ENCODE peak calls at places on chromosomes 6 and 20, in nine cellular contexts. V, U, A, N, Q, R, H, Y and J are unnamed samples.

GRCh38 chr6:1787894-1788293 is 178.2 kb downstream of the FOXC1 start:
- DNase-seq in V (no peak), U (no peak), A (no peak), N (peak), Q (no peak), R (peak), H (no peak), Y (no peak), J (peak)

GRCh38 chr6:89387516-89388222 is 24.4 kb downstream of the RRAGD start:
- DNase-seq in V (no peak), U (no peak), A (no peak), N (no peak), Q (no peak), R (no peak), H (no peak), Y (no peak), J (peak)

GRCh38 chr6:69917834-69918233 is 51.5 kb downstream of the COL19A1 start:
- DNase-seq in V (no peak), U (no peak), A (no peak), N (no peak), Q (no peak), R (no peak), H (no peak), Y (no peak), J (peak)

GRCh38 chr20:53800883-53801604 is 207.4 kb upstream of the ZNF217 start:
- DNase-seq in V (no peak), U (no peak), A (no peak), N (no peak), Q (peak), R (no peak), H (no peak), Y (no peak), J (no peak)

GRCh38 chr20:11755071-11755881 is 162.4 kb upstream of the BTBD3 start:
- DNase-seq in V (no peak), U (no peak), A (no peak), N (no peak), Q (peak), R (no peak), H (no peak), Y (no peak), J (peak)

GRCh38 chr6:89035252-89036106 is 45.1 kb upstream of the PNRC1 start:
- DNase-seq in V (no peak), U (peak), A (peak), N (peak), Q (no peak), R (peak), H (peak), Y (peak), J (peak)

GRCh38 chr6:436308-437041 is 44.9 kb downstream of the IRF4 start:
- DNase-seq in V (no peak), U (peak), A (no peak), N (peak), Q (no peak), R (no peak), H (peak), Y (peak), J (peak)

GRCh38 chr6:131255434-131255833 is 120.2 kb downstream of the AKAP7 start:
- DNase-seq in V (no peak), U (no peak), A (no peak), N (no peak), Q (no peak), R (no peak), H (no peak), Y (no peak), J (no peak)

GRCh38 chr6:125002090-125002741 is 40.0 kb downstream of the RNF217 start:
- DNase-seq in V (no peak), U (no peak), A (no peak), N (no peak), Q (peak), R (no peak), H (no peak), Y (no peak), J (no peak)

GRCh38 chr6:149898966-149899365 is 1.1 kb upstream of the RAET1E start:
- DNase-seq in V (no peak), U (no peak), A (no peak), N (peak), Q (no peak), R (no peak), H (no peak), Y (no peak), J (no peak)

GRCh38 chr6:109263873-109264700 is 118.2 kb downstream of the CD164 start:
- DNase-seq in V (no peak), U (no peak), A (no peak), N (no peak), Q (no peak), R (no peak), H (no peak), Y (no peak), J (no peak)

DNA sequence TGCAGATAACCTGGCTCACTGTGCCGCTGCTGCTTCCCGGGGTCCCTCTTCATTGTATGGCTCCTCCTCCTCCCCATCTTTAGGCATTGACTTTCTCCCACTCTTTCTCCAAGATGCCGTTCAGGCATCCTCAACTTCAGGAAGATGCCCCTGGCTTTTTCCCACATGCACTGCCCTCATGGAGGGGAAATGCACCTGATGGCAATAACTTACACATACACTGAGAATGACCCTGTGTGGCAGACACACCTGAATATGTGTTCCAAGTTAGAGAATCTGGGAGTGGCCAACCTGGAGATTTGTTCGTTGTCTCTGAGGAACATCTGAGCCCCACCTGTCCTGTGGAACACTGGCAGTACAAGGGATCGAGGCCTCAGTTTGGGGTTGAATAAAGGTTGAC is 273.9 kb upstream of the CHD6 start:
- DNase-seq in V (no peak), U (no peak), A (no peak), N (no peak), Q (no peak), R (no peak), H (no peak), Y (no peak), J (no peak)
- H3K4me3 ChIP-seq in V (no peak), U (no peak), A (no peak), N (no peak), Q (no peak), R (no peak), H (no peak), Y (no peak), J (no peak)

GRCh38 chr20:41047975-41048305 is 19.3 kb downstream of the TOP1 start:
- DNase-seq in V (no peak), U (no peak), A (no peak), N (no peak), Q (no peak), R (no peak), H (no peak), Y (no peak), J (peak)
- H3K4me3 ChIP-seq in V (peak), U (peak), A (no peak), N (peak), Q (no peak), R (peak), H (peak), Y (peak), J (peak)

GRCh38 chr6:16305788-16306187 is 67.4 kb downstream of the GMPR start:
- DNase-seq in V (no peak), U (no peak), A (no peak), N (no peak), Q (no peak), R (no peak), H (no peak), Y (no peak), J (no peak)

GRCh38 chr6:16302721-16303552 is 64.5 kb downstream of the GMPR start:
- DNase-seq in V (no peak), U (no peak), A (no peak), N (no peak), Q (peak), R (no peak), H (no peak), Y (no peak), J (no peak)

GRCh38 chr6:16301511-16301910 is 63.1 kb downstream of the GMPR start:
- DNase-seq in V (no peak), U (no peak), A (no peak), N (no peak), Q (no peak), R (no peak), H (no peak), Y (no peak), J (no peak)

GRCh38 chr6:16306334-16306733 is 67.9 kb downstream of the GMPR start:
- DNase-seq in V (no peak), U (no peak), A (no peak), N (no peak), Q (no peak), R (no peak), H (no peak), Y (no peak), J (no peak)

DNA sequence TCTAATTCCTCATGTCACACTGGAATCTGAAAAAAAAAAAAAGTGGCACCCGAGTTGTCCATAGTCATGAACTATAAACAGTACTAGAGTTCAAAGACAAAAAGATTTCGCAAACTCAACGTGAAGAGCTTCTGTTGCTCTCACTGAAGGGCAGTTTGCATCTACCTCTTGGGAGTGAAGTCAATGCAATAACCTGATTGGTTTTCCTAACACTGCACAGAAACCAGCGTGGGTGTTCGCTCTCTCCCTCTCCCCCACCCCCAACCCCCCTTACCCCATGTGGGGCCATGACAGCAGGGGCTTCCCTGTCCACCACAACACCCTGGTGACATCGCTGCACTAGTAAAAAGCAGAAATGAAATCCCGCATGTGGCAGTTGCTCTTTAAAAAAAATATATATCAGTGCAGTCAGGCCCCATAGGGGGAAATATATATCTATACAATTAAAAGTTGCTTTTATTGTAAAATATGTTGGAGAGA is 66.9 kb downstream of the GMPR start:
- DNase-seq in V (no peak), U (no peak), A (no peak), N (no peak), Q (no peak), R (no peak), H (no peak), Y (no peak), J (no peak)
- H3K4me3 ChIP-seq in V (no peak), U (no peak), A (no peak), N (no peak), Q (no peak), R (no peak), H (no peak), Y (no peak), J (no peak)

DNA sequence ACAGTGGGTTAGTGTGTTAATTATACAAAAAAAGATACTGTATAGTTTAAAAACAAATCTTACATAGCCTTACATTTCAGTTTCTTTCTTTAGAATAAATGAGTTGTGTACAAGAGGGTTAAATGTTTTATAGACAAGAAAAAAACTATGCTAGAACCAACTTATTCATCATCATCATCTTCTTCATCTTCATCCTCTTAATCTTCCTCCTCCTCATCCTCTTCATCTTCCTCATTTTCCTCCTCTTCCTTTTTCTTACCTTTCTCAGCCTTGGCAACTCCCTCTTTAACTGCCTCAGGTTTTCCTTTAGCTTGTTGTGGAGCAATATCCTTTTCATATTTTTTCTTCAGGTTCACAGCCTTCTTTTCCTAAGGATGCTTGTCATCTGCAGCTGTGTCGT is 53.7 kb downstream of the RPS12 start:
- DNase-seq in V (no peak), U (no peak), A (no peak), N (no peak), Q (no peak), R (no peak), H (no peak), Y (no peak), J (no peak)
- H3K4me3 ChIP-seq in V (no peak), U (no peak), A (no peak), N (no peak), Q (no peak), R (no peak), H (no peak), Y (no peak), J (no peak)

GRCh38 chr20:57388953-57389694 is 2.1 kb upstream of the RBM38 start:
- DNase-seq in V (peak), U (peak), A (no peak), N (peak), Q (peak), R (peak), H (peak), Y (no peak), J (peak)

GRCh38 chr20:57391439-57392129 is 388 bp downstream of the RBM38 start:
- DNase-seq in V (no peak), U (peak), A (no peak), N (peak), Q (peak), R (no peak), H (peak), Y (no peak), J (no peak)

GRCh38 chr20:57392130-57392445 is 892 bp downstream of the RBM38 start:
- DNase-seq in V (no peak), U (no peak), A (peak), N (no peak), Q (peak), R (no peak), H (no peak), Y (no peak), J (no peak)

GRCh38 chr20:57389695-57390603 is 1.2 kb upstream of the RBM38 start:
- DNase-seq in V (no peak), U (peak), A (no peak), N (peak), Q (peak), R (no peak), H (peak), Y (no peak), J (no peak)

GRCh38 chr20:57390604-57391438 is at the start of gene RBM38:
- DNase-seq in V (peak), U (peak), A (peak), N (peak), Q (peak), R (no peak), H (peak), Y (no peak), J (peak)
- H3K4me3 ChIP-seq in V (peak), U (peak), A (peak), N (peak), Q (peak), R (peak), H (peak), Y (peak), J (peak)

GRCh38 chr20:32051720-32052089 is 337 bp upstream of the HCK start:
- DNase-seq in V (no peak), U (no peak), A (no peak), N (no peak), Q (no peak), R (no peak), H (no peak), Y (no peak), J (no peak)
- H3K4me3 ChIP-seq in V (no peak), U (no peak), A (peak), N (peak), Q (peak), R (peak), H (peak), Y (no peak), J (no peak)

DNA sequence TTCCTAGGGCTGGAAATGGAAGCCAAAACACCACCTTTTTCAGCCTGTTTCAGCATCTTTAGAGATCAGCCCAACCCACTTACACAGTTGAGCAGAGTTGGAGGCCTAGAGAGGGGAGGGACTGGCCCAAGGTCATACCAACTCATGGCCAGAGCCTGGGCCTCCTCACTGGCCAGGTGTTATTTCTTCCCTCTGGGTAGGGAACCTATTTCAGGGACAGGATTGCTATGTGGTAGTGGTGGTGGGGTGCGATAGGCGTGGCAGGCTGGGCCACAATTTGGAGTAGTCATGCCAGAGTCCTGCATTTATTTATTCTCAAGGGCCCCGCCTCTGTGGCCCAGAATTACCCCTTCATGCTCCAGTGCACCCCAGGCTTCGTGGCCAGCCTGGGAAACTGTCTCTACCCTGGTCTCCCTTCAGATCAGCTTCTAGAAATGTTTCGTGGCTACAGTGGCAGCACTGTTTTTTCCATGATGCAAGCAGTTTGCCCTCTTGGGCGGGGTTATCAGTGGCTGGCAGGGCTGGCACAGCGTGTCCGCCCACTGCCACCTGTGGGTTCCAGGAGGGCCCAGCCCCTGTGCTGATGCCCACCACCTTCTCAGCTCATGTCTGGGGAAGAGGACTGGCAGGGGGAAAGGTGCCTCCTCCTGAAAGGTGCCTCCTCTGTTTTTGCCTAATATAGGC is 6.2 kb downstream of the VEGFA start:
- DNase-seq in V (no peak), U (peak), A (no peak), N (no peak), Q (no peak), R (no peak), H (no peak), Y (no peak), J (no peak)
- H3K4me3 ChIP-seq in V (no peak), U (no peak), A (no peak), N (no peak), Q (no peak), R (no peak), H (no peak), Y (no peak), J (no peak)

GRCh38 chr20:34215711-34216381 is 25.4 kb upstream of the ASIP start:
- DNase-seq in V (peak), U (peak), A (peak), N (peak), Q (peak), R (peak), H (peak), Y (no peak), J (peak)
- H3K4me3 ChIP-seq in V (no peak), U (peak), A (peak), N (peak), Q (peak), R (peak), H (peak), Y (peak), J (peak)

GRCh38 chr6:100876251-100876650 is 4.9 kb downstream of the ASCC3 start:
- DNase-seq in V (no peak), U (no peak), A (no peak), N (no peak), Q (no peak), R (no peak), H (no peak), Y (no peak), J (no peak)
- H3K4me3 ChIP-seq in V (no peak), U (no peak), A (no peak), N (no peak), Q (no peak), R (no peak), H (no peak), Y (no peak), J (no peak)